ENCODE peak calls at places on chromosomes 5 and 9, in ten cellular contexts. U is stomach, X is HCT116, S is suprapubic skin, M is prostate gland, R is transverse colon, B is H1, P is sigmoid colon, O is spleen, C is vagina. K is an unnamed sample.
A peak's percentile ranks its signal among the peaks of the same experiment; 100 is the strongest.

GRCh38 chr5:112237456-112237855 is 181.6 kb downstream of the EPB41L4A start:
- DNase-seq in U (no peak), X (no peak), S (no peak), M (no peak), R (no peak), B (no peak), P (no peak), O (no peak), C (no peak), K (no peak)

GRCh38 chr5:177369050-177369912 is 11.6 kb downstream of the RGS14 start:
- DNase-seq in U (no peak), X (no peak), S (no peak), M (no peak), R (no peak), B (no peak), P (peak; percentile 48), O (no peak), C (no peak), K (no peak)

GRCh38 chr9:14479187-14479586 is 165.2 kb upstream of the NFIB start:
- DNase-seq in U (no peak), X (no peak), S (no peak), M (no peak), R (no peak), B (no peak), P (no peak), O (no peak), C (no peak), K (no peak)

GRCh38 chr9:101675341-101675740 is 63.1 kb downstream of the GRIN3A start:
- DNase-seq in U (no peak), X (no peak), S (no peak), M (no peak), R (no peak), B (no peak), P (no peak), O (no peak), C (no peak), K (no peak)

GRCh38 chr5:77145666-77146065 is 58.6 kb upstream of the ZBED3 start:
- DNase-seq in U (no peak), X (no peak), S (no peak), M (no peak), R (no peak), B (no peak), P (no peak), O (no peak), C (no peak), K (no peak)

GRCh38 chr5:670396-671270 is 22.5 kb downstream of the TPPP start:
- DNase-seq in U (no peak), X (no peak), S (peak; percentile 56), M (no peak), R (no peak), B (no peak), P (no peak), O (peak; percentile 74), C (no peak), K (no peak)

GRCh38 chr5:124906339-124907097 is 160.1 kb upstream of the ZNF608 start:
- DNase-seq in U (peak; percentile 62), X (no peak), S (no peak), M (peak; percentile 76), R (peak; percentile 62), B (no peak), P (peak; percentile 87), O (no peak), C (no peak), K (no peak)

GRCh38 chr9:120583958-120584369 is 4.0 kb upstream of the CDK5RAP2 start:
- DNase-seq in U (peak; percentile 28), X (peak; percentile 16), S (no peak), M (no peak), R (peak; percentile 40), B (no peak), P (no peak), O (no peak), C (no peak), K (peak; percentile 87)

GRCh38 chr5:144504929-144505578 is 334.4 kb downstream of the KCTD16 start:
- DNase-seq in U (no peak), X (no peak), S (no peak), M (no peak), R (no peak), B (peak; percentile 25), P (no peak), O (no peak), C (no peak), K (no peak)

GRCh38 chr9:133141833-133142594 is 21.0 kb upstream of the RALGDS start:
- DNase-seq in U (peak; percentile 88), X (no peak), S (no peak), M (peak; percentile 36), R (peak; percentile 61), B (no peak), P (peak; percentile 75), O (peak; percentile 89), C (no peak), K (no peak)

GRCh38 chr9:26193237-26193636 is 515.0 kb upstream of the TUSC1 start:
- DNase-seq in U (no peak), X (no peak), S (no peak), M (no peak), R (no peak), B (no peak), P (no peak), O (no peak), C (no peak), K (no peak)

DNA sequence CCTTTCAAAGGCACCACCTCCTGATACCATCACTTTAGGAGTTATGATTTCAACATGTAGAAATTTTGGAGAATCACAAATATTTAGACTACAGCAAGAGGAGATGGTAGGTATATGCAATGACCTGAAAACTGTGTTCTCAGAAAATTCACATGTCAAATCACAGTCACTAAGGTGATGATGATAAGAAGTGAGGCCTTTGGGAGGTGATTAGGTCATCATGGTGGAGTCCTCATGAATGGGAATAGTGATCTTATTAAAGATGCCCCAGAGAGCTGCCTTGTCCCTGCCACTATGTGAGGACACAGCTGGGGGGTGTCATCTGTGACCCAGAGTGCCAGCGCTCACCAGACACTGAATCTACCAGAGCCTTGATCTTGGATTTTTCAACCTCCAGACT is 513.5 kb upstream of the TUSC1 start:
- DNase-seq in U (no peak), X (no peak), S (no peak), M (no peak), R (no peak), B (no peak), P (no peak), O (no peak), C (no peak), K (no peak)
- H3K4me3 ChIP-seq in U (no peak overlapping the region), X (no peak overlapping the region), S (no peak overlapping the region), M (no peak overlapping the region), R (no peak overlapping the region), B (no peak overlapping the region), P (no peak overlapping the region), O (no peak overlapping the region), C (no peak overlapping the region), K (no peak overlapping the region)

DNA sequence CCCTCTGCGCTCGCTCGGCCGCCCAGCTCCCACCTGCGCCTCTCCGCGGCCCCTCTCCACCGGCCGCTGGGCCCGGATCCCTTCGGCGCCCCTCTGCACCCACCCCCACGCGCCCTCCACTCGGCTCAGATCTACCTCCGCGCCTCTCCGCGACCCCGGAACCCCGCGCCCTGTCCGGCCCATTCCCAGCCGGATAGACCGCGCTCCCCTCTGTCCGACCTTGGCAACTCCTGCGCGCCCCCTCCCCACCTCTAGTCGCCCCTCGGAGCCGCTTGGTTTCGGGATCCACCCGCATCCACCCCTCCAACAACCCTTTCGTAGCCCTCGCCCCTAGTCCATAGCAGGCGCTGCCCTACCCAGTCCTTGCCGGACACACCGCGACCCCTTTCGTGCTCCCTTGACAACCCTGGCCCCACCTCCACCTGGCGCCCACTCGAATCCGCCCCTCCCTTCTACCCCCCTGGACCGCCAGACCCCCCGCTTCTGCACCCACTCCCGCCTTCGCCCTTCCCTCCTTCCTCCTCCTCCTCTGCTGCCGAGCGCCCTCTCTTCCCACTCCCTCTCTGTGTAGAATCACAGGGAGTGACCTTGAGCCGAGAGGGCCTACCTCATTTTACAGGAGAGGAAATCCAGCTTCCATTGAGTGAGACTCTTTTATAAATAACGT is 496 bp upstream of the AK3 start:
- DNase-seq in U (peak; percentile 52), X (no peak), S (peak; percentile 79), M (peak; percentile 38), R (peak; percentile 55), B (no peak), P (peak; percentile 74), O (no peak), C (peak; percentile 88), K (no peak)
- TF ChIP-seq CTCF in U (no peak), X (no peak), S (no peak), M (no peak), R (no peak), B (no peak), P (no peak), O (no peak), C (no peak), K (no peak)

GRCh38 chr9:89370593-89370992 is 52.3 kb downstream of the SECISBP2 start:
- DNase-seq in U (no peak), X (no peak), S (no peak), M (no peak), R (no peak), B (no peak), P (no peak), O (no peak), C (no peak), K (no peak)

GRCh38 chr9:89372979-89373378 is 54.7 kb downstream of the SECISBP2 start:
- DNase-seq in U (no peak), X (no peak), S (no peak), M (no peak), R (no peak), B (no peak), P (no peak), O (peak; percentile 77), C (no peak), K (no peak)

GRCh38 chr9:89375181-89375760 is 57.0 kb downstream of the SECISBP2 start:
- DNase-seq in U (no peak), X (no peak), S (no peak), M (no peak), R (no peak), B (no peak), P (no peak), O (peak; percentile 86), C (no peak), K (no peak)

GRCh38 chr9:89374176-89374575 is 55.9 kb downstream of the SECISBP2 start:
- DNase-seq in U (no peak), X (no peak), S (no peak), M (no peak), R (no peak), B (no peak), P (no peak), O (no peak), C (no peak), K (no peak)

GRCh38 chr9:89372230-89372816 is 54.0 kb downstream of the SECISBP2 start:
- DNase-seq in U (no peak), X (no peak), S (no peak), M (no peak), R (no peak), B (no peak), P (no peak), O (peak; percentile 80), C (no peak), K (no peak)
- TF ChIP-seq POLR2AphosphoS5 in U (no peak), X (no peak), S (no peak), M (no peak), R (no peak), B (no peak), P (no peak), O (peak; percentile 17), C (no peak), K (no peak)

DNA sequence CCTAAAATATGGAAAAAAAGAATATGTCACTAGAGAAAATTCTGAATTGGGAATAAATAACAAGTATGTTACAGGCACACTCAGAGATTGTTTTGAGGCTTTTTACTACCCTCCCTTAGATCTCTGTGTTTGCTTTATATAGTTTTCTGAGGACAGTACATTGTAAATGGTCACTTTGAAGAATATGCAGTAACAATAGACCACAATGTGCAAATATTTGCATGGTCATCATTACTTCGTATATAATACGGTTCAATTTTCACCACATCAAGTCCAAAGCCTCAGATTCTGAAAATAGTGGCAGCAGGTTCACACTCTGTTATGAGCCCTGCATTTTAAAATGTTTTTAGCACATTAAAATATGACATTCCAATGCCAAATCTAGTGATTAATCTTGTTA is 238.6 kb downstream of the ADAMTS6 start:
- DNase-seq in U (no peak), X (no peak), S (no peak), M (no peak), R (no peak), B (no peak), P (no peak), O (no peak), C (no peak), K (no peak)
- H3K4me3 ChIP-seq in U (no peak overlapping the region), X (no peak overlapping the region), S (no peak overlapping the region), M (no peak overlapping the region), R (no peak overlapping the region), B (no peak overlapping the region), P (no peak overlapping the region), O (no peak overlapping the region), C (no peak overlapping the region), K (no peak overlapping the region)